ENCODE peak calls at places on chromosomes 2 and 18, in four cellular contexts. One of them, this sample, is unnamed.

GRCh38 chr2:99096728-99097127 is 44.8 kb upstream of the C2orf15 start:
- ATAC-seq in Right ventricle myocardium superior: no peak
- ATAC-seq in activated CD8-positive, alpha-beta T cell treated with anti-CD3 and anti-CD28 coated beads for 36 hours: peak
- ATAC-seq in stimulated activated naive CD8-positive, alpha-beta T cell treated with anti-CD3 and anti-CD28 coated beads, Interleukin-15, amount 100 ng/mL, for 72 hours: peak
- ATAC-seq in this sample: peak

GRCh38 chr2:74741076-74741460 is 87.0 kb downstream of the SEMA4F start:
- ATAC-seq in Right ventricle myocardium superior: peak
- ATAC-seq in activated CD8-positive, alpha-beta T cell treated with anti-CD3 and anti-CD28 coated beads for 36 hours: no peak
- ATAC-seq in stimulated activated naive CD8-positive, alpha-beta T cell treated with anti-CD3 and anti-CD28 coated beads, Interleukin-15, amount 100 ng/mL, for 72 hours: no peak
- ATAC-seq in this sample: no peak

GRCh38 chr2:240921319-240922233 is 15.4 kb downstream of the CROCC2 start:
- ATAC-seq in Right ventricle myocardium superior: peak
- ATAC-seq in activated CD8-positive, alpha-beta T cell treated with anti-CD3 and anti-CD28 coated beads for 36 hours: no peak
- ATAC-seq in stimulated activated naive CD8-positive, alpha-beta T cell treated with anti-CD3 and anti-CD28 coated beads, Interleukin-15, amount 100 ng/mL, for 72 hours: no peak
- ATAC-seq in this sample: peak

GRCh38 chr18:58438984-58439311 is 189.9 kb downstream of the ALPK2 start:
- ATAC-seq in Right ventricle myocardium superior: no peak
- ATAC-seq in activated CD8-positive, alpha-beta T cell treated with anti-CD3 and anti-CD28 coated beads for 36 hours: peak
- ATAC-seq in stimulated activated naive CD8-positive, alpha-beta T cell treated with anti-CD3 and anti-CD28 coated beads, Interleukin-15, amount 100 ng/mL, for 72 hours: peak
- ATAC-seq in this sample: peak

GRCh38 chr2:9573840-9574239 is 18.2 kb upstream of the ADAM17 start:
- ATAC-seq in Right ventricle myocardium superior: no peak
- ATAC-seq in activated CD8-positive, alpha-beta T cell treated with anti-CD3 and anti-CD28 coated beads for 36 hours: peak
- ATAC-seq in stimulated activated naive CD8-positive, alpha-beta T cell treated with anti-CD3 and anti-CD28 coated beads, Interleukin-15, amount 100 ng/mL, for 72 hours: peak
- ATAC-seq in this sample: peak

GRCh38 chr18:61619783-61620182 is 273.0 kb downstream of the RNF152 start:
- ATAC-seq in Right ventricle myocardium superior: peak
- ATAC-seq in activated CD8-positive, alpha-beta T cell treated with anti-CD3 and anti-CD28 coated beads for 36 hours: no peak
- ATAC-seq in stimulated activated naive CD8-positive, alpha-beta T cell treated with anti-CD3 and anti-CD28 coated beads, Interleukin-15, amount 100 ng/mL, for 72 hours: no peak
- ATAC-seq in this sample: no peak

GRCh38 chr2:8669157-8669852 is 12.6 kb upstream of the ID2 start:
- ATAC-seq in Right ventricle myocardium superior: peak
- ATAC-seq in activated CD8-positive, alpha-beta T cell treated with anti-CD3 and anti-CD28 coated beads for 36 hours: no peak
- ATAC-seq in stimulated activated naive CD8-positive, alpha-beta T cell treated with anti-CD3 and anti-CD28 coated beads, Interleukin-15, amount 100 ng/mL, for 72 hours: no peak
- ATAC-seq in this sample: no peak

GRCh38 chr2:160145471-160145870 is 54.6 kb downstream of the ITGB6 start:
- ATAC-seq in Right ventricle myocardium superior: no peak
- ATAC-seq in activated CD8-positive, alpha-beta T cell treated with anti-CD3 and anti-CD28 coated beads for 36 hours: no peak
- ATAC-seq in stimulated activated naive CD8-positive, alpha-beta T cell treated with anti-CD3 and anti-CD28 coated beads, Interleukin-15, amount 100 ng/mL, for 72 hours: no peak
- ATAC-seq in this sample: no peak

GRCh38 chr2:11319939-11320338 is 24.5 kb downstream of the ROCK2 start:
- ATAC-seq in Right ventricle myocardium superior: peak
- ATAC-seq in activated CD8-positive, alpha-beta T cell treated with anti-CD3 and anti-CD28 coated beads for 36 hours: no peak
- ATAC-seq in stimulated activated naive CD8-positive, alpha-beta T cell treated with anti-CD3 and anti-CD28 coated beads, Interleukin-15, amount 100 ng/mL, for 72 hours: no peak
- ATAC-seq in this sample: no peak

GRCh38 chr2:231162036-231162345 is 36.4 kb upstream of the ARMC9 start:
- ATAC-seq in Right ventricle myocardium superior: peak
- ATAC-seq in activated CD8-positive, alpha-beta T cell treated with anti-CD3 and anti-CD28 coated beads for 36 hours: peak
- ATAC-seq in stimulated activated naive CD8-positive, alpha-beta T cell treated with anti-CD3 and anti-CD28 coated beads, Interleukin-15, amount 100 ng/mL, for 72 hours: no peak
- ATAC-seq in this sample: peak

GRCh38 chr2:156065912-156066311 is 266.6 kb downstream of the NR4A2 start:
- ATAC-seq in Right ventricle myocardium superior: no peak
- ATAC-seq in activated CD8-positive, alpha-beta T cell treated with anti-CD3 and anti-CD28 coated beads for 36 hours: no peak
- ATAC-seq in stimulated activated naive CD8-positive, alpha-beta T cell treated with anti-CD3 and anti-CD28 coated beads, Interleukin-15, amount 100 ng/mL, for 72 hours: no peak
- ATAC-seq in this sample: no peak

GRCh38 chr2:209661286-209661685 is 110.3 kb upstream of the UNC80 start:
- ATAC-seq in Right ventricle myocardium superior: no peak
- ATAC-seq in activated CD8-positive, alpha-beta T cell treated with anti-CD3 and anti-CD28 coated beads for 36 hours: no peak
- ATAC-seq in stimulated activated naive CD8-positive, alpha-beta T cell treated with anti-CD3 and anti-CD28 coated beads, Interleukin-15, amount 100 ng/mL, for 72 hours: no peak
- ATAC-seq in this sample: no peak

GRCh38 chr2:227612546-227613271 is 1.9 kb downstream of the SCYGR3 start:
- ATAC-seq in Right ventricle myocardium superior: no peak
- ATAC-seq in activated CD8-positive, alpha-beta T cell treated with anti-CD3 and anti-CD28 coated beads for 36 hours: no peak
- ATAC-seq in stimulated activated naive CD8-positive, alpha-beta T cell treated with anti-CD3 and anti-CD28 coated beads, Interleukin-15, amount 100 ng/mL, for 72 hours: no peak
- ATAC-seq in this sample: no peak

GRCh38 chr18:27599202-27599829 is 414.2 kb upstream of the CHST9 start:
- ATAC-seq in Right ventricle myocardium superior: peak
- ATAC-seq in activated CD8-positive, alpha-beta T cell treated with anti-CD3 and anti-CD28 coated beads for 36 hours: no peak
- ATAC-seq in stimulated activated naive CD8-positive, alpha-beta T cell treated with anti-CD3 and anti-CD28 coated beads, Interleukin-15, amount 100 ng/mL, for 72 hours: no peak
- ATAC-seq in this sample: no peak

GRCh38 chr2:55213822-55214221 is 18.3 kb downstream of the CLHC1 start:
- ATAC-seq in Right ventricle myocardium superior: no peak
- ATAC-seq in activated CD8-positive, alpha-beta T cell treated with anti-CD3 and anti-CD28 coated beads for 36 hours: no peak
- ATAC-seq in stimulated activated naive CD8-positive, alpha-beta T cell treated with anti-CD3 and anti-CD28 coated beads, Interleukin-15, amount 100 ng/mL, for 72 hours: no peak
- ATAC-seq in this sample: no peak

GRCh38 chr2:17427401-17427800 is 90.8 kb downstream of the RAD51AP2 start:
- ATAC-seq in Right ventricle myocardium superior: no peak
- ATAC-seq in activated CD8-positive, alpha-beta T cell treated with anti-CD3 and anti-CD28 coated beads for 36 hours: no peak
- ATAC-seq in stimulated activated naive CD8-positive, alpha-beta T cell treated with anti-CD3 and anti-CD28 coated beads, Interleukin-15, amount 100 ng/mL, for 72 hours: no peak
- ATAC-seq in this sample: no peak

GRCh38 chr2:10194021-10194820 is 71.7 kb downstream of the RRM2 start:
- ATAC-seq in Right ventricle myocardium superior: no peak
- ATAC-seq in activated CD8-positive, alpha-beta T cell treated with anti-CD3 and anti-CD28 coated beads for 36 hours: no peak
- ATAC-seq in stimulated activated naive CD8-positive, alpha-beta T cell treated with anti-CD3 and anti-CD28 coated beads, Interleukin-15, amount 100 ng/mL, for 72 hours: no peak
- ATAC-seq in this sample: no peak

GRCh38 chr2:6493669-6494068 is 372.0 kb downstream of the CMPK2 start:
- ATAC-seq in Right ventricle myocardium superior: no peak
- ATAC-seq in activated CD8-positive, alpha-beta T cell treated with anti-CD3 and anti-CD28 coated beads for 36 hours: no peak
- ATAC-seq in stimulated activated naive CD8-positive, alpha-beta T cell treated with anti-CD3 and anti-CD28 coated beads, Interleukin-15, amount 100 ng/mL, for 72 hours: no peak
- ATAC-seq in this sample: no peak

GRCh38 chr2:102049756-102050443 is 58.1 kb downstream of the IL1R2 start:
- ATAC-seq in Right ventricle myocardium superior: peak
- ATAC-seq in activated CD8-positive, alpha-beta T cell treated with anti-CD3 and anti-CD28 coated beads for 36 hours: no peak
- ATAC-seq in stimulated activated naive CD8-positive, alpha-beta T cell treated with anti-CD3 and anti-CD28 coated beads, Interleukin-15, amount 100 ng/mL, for 72 hours: no peak
- ATAC-seq in this sample: no peak

GRCh38 chr2:72681016-72681995 is 144.5 kb downstream of the EXOC6B start:
- ATAC-seq in Right ventricle myocardium superior: peak
- ATAC-seq in activated CD8-positive, alpha-beta T cell treated with anti-CD3 and anti-CD28 coated beads for 36 hours: no peak
- ATAC-seq in stimulated activated naive CD8-positive, alpha-beta T cell treated with anti-CD3 and anti-CD28 coated beads, Interleukin-15, amount 100 ng/mL, for 72 hours: no peak
- ATAC-seq in this sample: no peak

GRCh38 chr2:42567806-42568429 is 514 bp upstream of the MTA3 start:
- ATAC-seq in Right ventricle myocardium superior: peak
- ATAC-seq in activated CD8-positive, alpha-beta T cell treated with anti-CD3 and anti-CD28 coated beads for 36 hours: no peak
- ATAC-seq in stimulated activated naive CD8-positive, alpha-beta T cell treated with anti-CD3 and anti-CD28 coated beads, Interleukin-15, amount 100 ng/mL, for 72 hours: peak
- ATAC-seq in this sample: no peak

GRCh38 chr18:3458378-3458777 is 8.4 kb downstream of the TGIF1 start:
- ATAC-seq in Right ventricle myocardium superior: no peak
- ATAC-seq in activated CD8-positive, alpha-beta T cell treated with anti-CD3 and anti-CD28 coated beads for 36 hours: peak
- ATAC-seq in stimulated activated naive CD8-positive, alpha-beta T cell treated with anti-CD3 and anti-CD28 coated beads, Interleukin-15, amount 100 ng/mL, for 72 hours: no peak
- ATAC-seq in this sample: peak

GRCh38 chr2:160256511-160256910 is 56.4 kb upstream of the ITGB6 start:
- ATAC-seq in Right ventricle myocardium superior: no peak
- ATAC-seq in activated CD8-positive, alpha-beta T cell treated with anti-CD3 and anti-CD28 coated beads for 36 hours: no peak
- ATAC-seq in stimulated activated naive CD8-positive, alpha-beta T cell treated with anti-CD3 and anti-CD28 coated beads, Interleukin-15, amount 100 ng/mL, for 72 hours: no peak
- ATAC-seq in this sample: no peak

This sample was measured in activated T-helper 17 cell treated with anti-CD3 and anti-CD28 coated beads, Interleukin-2, amount 50 U/mL, for 72 hours.